ENCODE peak calls at places on chromosomes 6 and 20, in ten cellular contexts. One of them, this sample, is unnamed.

GRCh38 chr6:138404666-138405337 is 779 bp downstream of the HEBP2 start:
- DNase-seq in stimulated activated CD8-positive, alpha-beta memory T cell treated with anti-CD3 and anti-CD28 coated beads, Interleukin-4, amount 100 ng/mL, for 24 hours: no peak
- DNase-seq in substantia nigra: no peak
- DNase-seq in natural killer cell: peak
- DNase-seq in mucosa of descending colon: peak
- DNase-seq in amygdala: no peak
- DNase-seq in amniotic stem cell: no peak
- DNase-seq in DMS153: no peak
- DNase-seq in NCI-H1092 treated with DMSO at 0.1 percent for 48 hours: no peak
- DNase-seq in AG20443: peak
- DNase-seq in this sample: peak

GRCh38 chr20:25073544-25073943 is 8.4 kb downstream of the VSX1 start:
- DNase-seq in stimulated activated CD8-positive, alpha-beta memory T cell treated with anti-CD3 and anti-CD28 coated beads, Interleukin-4, amount 100 ng/mL, for 24 hours: no peak
- DNase-seq in substantia nigra: no peak
- DNase-seq in natural killer cell: no peak
- DNase-seq in mucosa of descending colon: no peak
- DNase-seq in amygdala: no peak
- DNase-seq in amniotic stem cell: no peak
- DNase-seq in DMS153: no peak
- DNase-seq in NCI-H1092 treated with DMSO at 0.1 percent for 48 hours: no peak
- DNase-seq in AG20443: no peak
- DNase-seq in this sample: no peak

GRCh38 chr20:11726021-11726420 is 191.7 kb upstream of the BTBD3 start:
- DNase-seq in stimulated activated CD8-positive, alpha-beta memory T cell treated with anti-CD3 and anti-CD28 coated beads, Interleukin-4, amount 100 ng/mL, for 24 hours: no peak
- DNase-seq in substantia nigra: no peak
- DNase-seq in natural killer cell: no peak
- DNase-seq in mucosa of descending colon: no peak
- DNase-seq in amygdala: no peak
- DNase-seq in amniotic stem cell: no peak
- DNase-seq in DMS153: peak
- DNase-seq in NCI-H1092 treated with DMSO at 0.1 percent for 48 hours: peak
- DNase-seq in AG20443: no peak
- DNase-seq in this sample: peak

GRCh38 chr6:44527191-44527960 is 139.9 kb downstream of the CDC5L start:
- DNase-seq in stimulated activated CD8-positive, alpha-beta memory T cell treated with anti-CD3 and anti-CD28 coated beads, Interleukin-4, amount 100 ng/mL, for 24 hours: no peak
- DNase-seq in substantia nigra: no peak
- DNase-seq in natural killer cell: no peak
- DNase-seq in mucosa of descending colon: no peak
- DNase-seq in amygdala: no peak
- DNase-seq in amniotic stem cell: no peak
- DNase-seq in DMS153: no peak
- DNase-seq in NCI-H1092 treated with DMSO at 0.1 percent for 48 hours: no peak
- DNase-seq in AG20443: no peak
- DNase-seq in this sample: no peak

GRCh38 chr6:31831350-31832215 is 4.0 kb downstream of the HSPA1B start:
- DNase-seq in stimulated activated CD8-positive, alpha-beta memory T cell treated with anti-CD3 and anti-CD28 coated beads, Interleukin-4, amount 100 ng/mL, for 24 hours: no peak
- DNase-seq in substantia nigra: no peak
- DNase-seq in natural killer cell: no peak
- DNase-seq in mucosa of descending colon: no peak
- DNase-seq in amygdala: no peak
- DNase-seq in amniotic stem cell: no peak
- DNase-seq in DMS153: no peak
- DNase-seq in NCI-H1092 treated with DMSO at 0.1 percent for 48 hours: no peak
- DNase-seq in AG20443: no peak
- DNase-seq in this sample: no peak

GRCh38 chr20:21435576-21435975 is 38.2 kb upstream of the NKX2-4 start:
- DNase-seq in stimulated activated CD8-positive, alpha-beta memory T cell treated with anti-CD3 and anti-CD28 coated beads, Interleukin-4, amount 100 ng/mL, for 24 hours: no peak
- DNase-seq in substantia nigra: no peak
- DNase-seq in natural killer cell: no peak
- DNase-seq in mucosa of descending colon: no peak
- DNase-seq in amygdala: no peak
- DNase-seq in amniotic stem cell: no peak
- DNase-seq in DMS153: no peak
- DNase-seq in NCI-H1092 treated with DMSO at 0.1 percent for 48 hours: no peak
- DNase-seq in AG20443: no peak
- DNase-seq in this sample: no peak

GRCh38 chr6:1986454-1987243 is 258.8 kb downstream of the GMDS start:
- DNase-seq in stimulated activated CD8-positive, alpha-beta memory T cell treated with anti-CD3 and anti-CD28 coated beads, Interleukin-4, amount 100 ng/mL, for 24 hours: no peak
- DNase-seq in substantia nigra: no peak
- DNase-seq in natural killer cell: no peak
- DNase-seq in mucosa of descending colon: no peak
- DNase-seq in amygdala: no peak
- DNase-seq in amniotic stem cell: no peak
- DNase-seq in DMS153: no peak
- DNase-seq in NCI-H1092 treated with DMSO at 0.1 percent for 48 hours: no peak
- DNase-seq in AG20443: no peak
- DNase-seq in this sample: no peak

GRCh38 chr20:15060265-15061060 is 723.1 kb upstream of the FLRT3 start:
- DNase-seq in stimulated activated CD8-positive, alpha-beta memory T cell treated with anti-CD3 and anti-CD28 coated beads, Interleukin-4, amount 100 ng/mL, for 24 hours: no peak
- DNase-seq in substantia nigra: no peak
- DNase-seq in natural killer cell: no peak
- DNase-seq in mucosa of descending colon: no peak
- DNase-seq in amygdala: no peak
- DNase-seq in amniotic stem cell: no peak
- DNase-seq in DMS153: no peak
- DNase-seq in NCI-H1092 treated with DMSO at 0.1 percent for 48 hours: no peak
- DNase-seq in AG20443: no peak
- DNase-seq in this sample: no peak

GRCh38 chr6:115612216-115612615 is 448.5 kb downstream of the FRK start:
- DNase-seq in stimulated activated CD8-positive, alpha-beta memory T cell treated with anti-CD3 and anti-CD28 coated beads, Interleukin-4, amount 100 ng/mL, for 24 hours: no peak
- DNase-seq in substantia nigra: no peak
- DNase-seq in natural killer cell: no peak
- DNase-seq in mucosa of descending colon: no peak
- DNase-seq in amygdala: no peak
- DNase-seq in amniotic stem cell: no peak
- DNase-seq in DMS153: no peak
- DNase-seq in NCI-H1092 treated with DMSO at 0.1 percent for 48 hours: no peak
- DNase-seq in AG20443: no peak
- DNase-seq in this sample: no peak

GRCh38 chr20:49641683-49642649 is 71.7 kb downstream of the B4GALT5 start:
- DNase-seq in stimulated activated CD8-positive, alpha-beta memory T cell treated with anti-CD3 and anti-CD28 coated beads, Interleukin-4, amount 100 ng/mL, for 24 hours: no peak
- DNase-seq in substantia nigra: no peak
- DNase-seq in natural killer cell: no peak
- DNase-seq in mucosa of descending colon: peak
- DNase-seq in amygdala: no peak
- DNase-seq in amniotic stem cell: no peak
- DNase-seq in DMS153: peak
- DNase-seq in NCI-H1092 treated with DMSO at 0.1 percent for 48 hours: peak
- DNase-seq in AG20443: no peak
- DNase-seq in this sample: peak

GRCh38 chr6:127273499-127273898 is 6.8 kb downstream of the RNF146 start:
- DNase-seq in stimulated activated CD8-positive, alpha-beta memory T cell treated with anti-CD3 and anti-CD28 coated beads, Interleukin-4, amount 100 ng/mL, for 24 hours: no peak
- DNase-seq in substantia nigra: no peak
- DNase-seq in natural killer cell: no peak
- DNase-seq in mucosa of descending colon: no peak
- DNase-seq in amygdala: no peak
- DNase-seq in amniotic stem cell: no peak
- DNase-seq in DMS153: no peak
- DNase-seq in NCI-H1092 treated with DMSO at 0.1 percent for 48 hours: no peak
- DNase-seq in AG20443: no peak
- DNase-seq in this sample: no peak

GRCh38 chr20:46913329-46914044 is 18.8 kb downstream of the EYA2 start:
- DNase-seq in stimulated activated CD8-positive, alpha-beta memory T cell treated with anti-CD3 and anti-CD28 coated beads, Interleukin-4, amount 100 ng/mL, for 24 hours: no peak
- DNase-seq in substantia nigra: no peak
- DNase-seq in natural killer cell: no peak
- DNase-seq in mucosa of descending colon: no peak
- DNase-seq in amygdala: no peak
- DNase-seq in amniotic stem cell: no peak
- DNase-seq in DMS153: no peak
- DNase-seq in NCI-H1092 treated with DMSO at 0.1 percent for 48 hours: no peak
- DNase-seq in AG20443: no peak
- DNase-seq in this sample: no peak

GRCh38 chr20:59144831-59145196 is 18.8 kb upstream of the ZNF831 start:
- DNase-seq in stimulated activated CD8-positive, alpha-beta memory T cell treated with anti-CD3 and anti-CD28 coated beads, Interleukin-4, amount 100 ng/mL, for 24 hours: no peak
- DNase-seq in substantia nigra: no peak
- DNase-seq in natural killer cell: no peak
- DNase-seq in mucosa of descending colon: no peak
- DNase-seq in amygdala: no peak
- DNase-seq in amniotic stem cell: no peak
- DNase-seq in DMS153: no peak
- DNase-seq in NCI-H1092 treated with DMSO at 0.1 percent for 48 hours: no peak
- DNase-seq in AG20443: no peak
- DNase-seq in this sample: no peak

GRCh38 chr6:4460595-4461475 is 315.4 kb upstream of the CDYL start:
- DNase-seq in stimulated activated CD8-positive, alpha-beta memory T cell treated with anti-CD3 and anti-CD28 coated beads, Interleukin-4, amount 100 ng/mL, for 24 hours: no peak
- DNase-seq in substantia nigra: peak
- DNase-seq in natural killer cell: no peak
- DNase-seq in mucosa of descending colon: peak
- DNase-seq in amygdala: peak
- DNase-seq in amniotic stem cell: no peak
- DNase-seq in DMS153: no peak
- DNase-seq in NCI-H1092 treated with DMSO at 0.1 percent for 48 hours: no peak
- DNase-seq in AG20443: peak
- DNase-seq in this sample: peak

GRCh38 chr6:157952751-157953479 is 28.7 kb upstream of the SYNJ2 start:
- DNase-seq in stimulated activated CD8-positive, alpha-beta memory T cell treated with anti-CD3 and anti-CD28 coated beads, Interleukin-4, amount 100 ng/mL, for 24 hours: no peak
- DNase-seq in substantia nigra: no peak
- DNase-seq in natural killer cell: no peak
- DNase-seq in mucosa of descending colon: no peak
- DNase-seq in amygdala: no peak
- DNase-seq in amniotic stem cell: no peak
- DNase-seq in DMS153: no peak
- DNase-seq in NCI-H1092 treated with DMSO at 0.1 percent for 48 hours: no peak
- DNase-seq in AG20443: peak
- DNase-seq in this sample: no peak

GRCh38 chr6:75166236-75166635 is 39.6 kb downstream of the COL12A1 start:
- DNase-seq in stimulated activated CD8-positive, alpha-beta memory T cell treated with anti-CD3 and anti-CD28 coated beads, Interleukin-4, amount 100 ng/mL, for 24 hours: no peak
- DNase-seq in substantia nigra: no peak
- DNase-seq in natural killer cell: no peak
- DNase-seq in mucosa of descending colon: no peak
- DNase-seq in amygdala: no peak
- DNase-seq in amniotic stem cell: no peak
- DNase-seq in DMS153: no peak
- DNase-seq in NCI-H1092 treated with DMSO at 0.1 percent for 48 hours: no peak
- DNase-seq in AG20443: no peak
- DNase-seq in this sample: no peak

GRCh38 chr6:17015551-17016381 is 86.1 kb upstream of the STMND1 start:
- DNase-seq in stimulated activated CD8-positive, alpha-beta memory T cell treated with anti-CD3 and anti-CD28 coated beads, Interleukin-4, amount 100 ng/mL, for 24 hours: peak
- DNase-seq in substantia nigra: no peak
- DNase-seq in natural killer cell: peak
- DNase-seq in mucosa of descending colon: peak
- DNase-seq in amygdala: no peak
- DNase-seq in amniotic stem cell: no peak
- DNase-seq in DMS153: no peak
- DNase-seq in NCI-H1092 treated with DMSO at 0.1 percent for 48 hours: no peak
- DNase-seq in AG20443: peak
- DNase-seq in this sample: no peak

GRCh38 chr6:139944131-139944530 is 569.7 kb upstream of the CITED2 start:
- DNase-seq in stimulated activated CD8-positive, alpha-beta memory T cell treated with anti-CD3 and anti-CD28 coated beads, Interleukin-4, amount 100 ng/mL, for 24 hours: no peak
- DNase-seq in substantia nigra: no peak
- DNase-seq in natural killer cell: no peak
- DNase-seq in mucosa of descending colon: no peak
- DNase-seq in amygdala: no peak
- DNase-seq in amniotic stem cell: no peak
- DNase-seq in DMS153: no peak
- DNase-seq in NCI-H1092 treated with DMSO at 0.1 percent for 48 hours: peak
- DNase-seq in AG20443: no peak
- DNase-seq in this sample: no peak

GRCh38 chr6:128111096-128111495 is 210.2 kb upstream of the THEMIS start:
- DNase-seq in stimulated activated CD8-positive, alpha-beta memory T cell treated with anti-CD3 and anti-CD28 coated beads, Interleukin-4, amount 100 ng/mL, for 24 hours: no peak
- DNase-seq in substantia nigra: no peak
- DNase-seq in natural killer cell: no peak
- DNase-seq in mucosa of descending colon: no peak
- DNase-seq in amygdala: no peak
- DNase-seq in amniotic stem cell: no peak
- DNase-seq in DMS153: no peak
- DNase-seq in NCI-H1092 treated with DMSO at 0.1 percent for 48 hours: no peak
- DNase-seq in AG20443: no peak
- DNase-seq in this sample: no peak

GRCh38 chr6:7341989-7342742 is 29.2 kb upstream of the SSR1 start:
- DNase-seq in stimulated activated CD8-positive, alpha-beta memory T cell treated with anti-CD3 and anti-CD28 coated beads, Interleukin-4, amount 100 ng/mL, for 24 hours: no peak
- DNase-seq in substantia nigra: no peak
- DNase-seq in natural killer cell: no peak
- DNase-seq in mucosa of descending colon: no peak
- DNase-seq in amygdala: no peak
- DNase-seq in amniotic stem cell: no peak
- DNase-seq in DMS153: no peak
- DNase-seq in NCI-H1092 treated with DMSO at 0.1 percent for 48 hours: no peak
- DNase-seq in AG20443: peak
- DNase-seq in this sample: no peak

GRCh38 chr6:90431521-90432407 is 135.1 kb upstream of the BACH2 start:
- DNase-seq in stimulated activated CD8-positive, alpha-beta memory T cell treated with anti-CD3 and anti-CD28 coated beads, Interleukin-4, amount 100 ng/mL, for 24 hours: no peak
- DNase-seq in substantia nigra: no peak
- DNase-seq in natural killer cell: no peak
- DNase-seq in mucosa of descending colon: no peak
- DNase-seq in amygdala: no peak
- DNase-seq in amniotic stem cell: no peak
- DNase-seq in DMS153: no peak
- DNase-seq in NCI-H1092 treated with DMSO at 0.1 percent for 48 hours: no peak
- DNase-seq in AG20443: no peak
- DNase-seq in this sample: no peak

GRCh38 chr6:126926926-126927325 is 191.5 kb upstream of the RSPO3 start:
- DNase-seq in stimulated activated CD8-positive, alpha-beta memory T cell treated with anti-CD3 and anti-CD28 coated beads, Interleukin-4, amount 100 ng/mL, for 24 hours: no peak
- DNase-seq in substantia nigra: no peak
- DNase-seq in natural killer cell: no peak
- DNase-seq in mucosa of descending colon: no peak
- DNase-seq in amygdala: no peak
- DNase-seq in amniotic stem cell: no peak
- DNase-seq in DMS153: no peak
- DNase-seq in NCI-H1092 treated with DMSO at 0.1 percent for 48 hours: no peak
- DNase-seq in AG20443: no peak
- DNase-seq in this sample: no peak

GRCh38 chr20:54103067-54103761 is 32.8 kb upstream of the BCAS1 start:
- DNase-seq in stimulated activated CD8-positive, alpha-beta memory T cell treated with anti-CD3 and anti-CD28 coated beads, Interleukin-4, amount 100 ng/mL, for 24 hours: peak
- DNase-seq in substantia nigra: peak
- DNase-seq in natural killer cell: peak
- DNase-seq in mucosa of descending colon: peak
- DNase-seq in amygdala: no peak
- DNase-seq in amniotic stem cell: peak
- DNase-seq in DMS153: peak
- DNase-seq in NCI-H1092 treated with DMSO at 0.1 percent for 48 hours: peak
- DNase-seq in AG20443: peak
- DNase-seq in this sample: peak